ENCODE peak calls at places on chromosomes 1 and 21, in five cellular contexts. V is HCT116, C is K562, L is HepG2, X is H1. N is an unnamed sample.

GRCh38 chr1:165527251-165527650 is 16.5 kb upstream of the LRRC52 start:
- DNase-seq in V (no peak), C (no peak), L (no peak), X (no peak), N (no peak)

GRCh38 chr1:6246497-6247295 is 2.7 kb downstream of the HES3 start:
- DNase-seq in V (peak), C (peak), L (peak), X (no peak), N (peak)

GRCh38 chr21:44509539-44509938 is 30.5 kb downstream of the KRTAP10-1 start:
- DNase-seq in V (peak), C (no peak), L (no peak), X (no peak), N (peak)

GRCh38 chr1:115753830-115754229 is 14.7 kb downstream of the CASQ2 start:
- DNase-seq in V (no peak), C (no peak), L (no peak), X (no peak), N (no peak)

GRCh38 chr1:48200166-48200900 is 22.2 kb upstream of the SLC5A9 start:
- DNase-seq in V (no peak), C (no peak), L (no peak), X (no peak), N (no peak)

GRCh38 chr1:19844726-19845125 is 29.6 kb upstream of the RNF186 start:
- DNase-seq in V (no peak), C (no peak), L (no peak), X (no peak), N (no peak)

GRCh38 chr1:109712321-109712864 is 342 bp downstream of the GSTM5 start:
- DNase-seq in V (no peak), C (no peak), L (no peak), X (no peak), N (peak)

GRCh38 chr1:26317612-26318337 is at the start of gene CD52:
- DNase-seq in V (no peak), C (peak), L (no peak), X (no peak), N (no peak)

GRCh38 chr1:108200627-108201106 is 524 bp upstream of the SLC25A24 start:
- DNase-seq in V (peak), C (peak), L (peak), X (no peak), N (peak)

GRCh38 chr1:232259333-232259732 is 370.6 kb downstream of the SIPA1L2 start:
- DNase-seq in V (no peak), C (no peak), L (no peak), X (no peak), N (no peak)

GRCh38 chr1:26189331-26189730 is 1.1 kb upstream of the CATSPER4 start:
- DNase-seq in V (no peak), C (no peak), L (no peak), X (no peak), N (no peak)

GRCh38 chr1:243568793-243569192 is 281.2 kb downstream of the AKT3 start:
- DNase-seq in V (no peak), C (no peak), L (no peak), X (no peak), N (no peak)

GRCh38 chr1:24902471-24902891 is 27.6 kb downstream of the RUNX3 start:
- DNase-seq in V (no peak), C (no peak), L (no peak), X (no peak), N (no peak)

GRCh38 chr1:94602802-94603625 is 61.5 kb upstream of the F3 start:
- DNase-seq in V (no peak), C (no peak), L (no peak), X (no peak), N (no peak)

GRCh38 chr1:71339238-71339637 is 258.4 kb upstream of the ZRANB2 start:
- DNase-seq in V (no peak), C (no peak), L (no peak), X (no peak), N (no peak)

GRCh38 chr1:111032295-111032897 is 68.7 kb upstream of the LRIF1 start:
- DNase-seq in V (peak), C (peak), L (peak), X (no peak), N (peak)

GRCh38 chr21:27393726-27394125 is 426.8 kb upstream of the ADAMTS5 start:
- DNase-seq in V (no peak), C (no peak), L (no peak), X (no peak), N (no peak)

GRCh38 chr21:27390384-27390783 is 423.5 kb upstream of the ADAMTS5 start:
- DNase-seq in V (no peak), C (no peak), L (no peak), X (no peak), N (no peak)

GRCh38 chr21:27391990-27392389 is 425.1 kb upstream of the ADAMTS5 start:
- DNase-seq in V (no peak), C (no peak), L (no peak), X (no peak), N (no peak)

DNA sequence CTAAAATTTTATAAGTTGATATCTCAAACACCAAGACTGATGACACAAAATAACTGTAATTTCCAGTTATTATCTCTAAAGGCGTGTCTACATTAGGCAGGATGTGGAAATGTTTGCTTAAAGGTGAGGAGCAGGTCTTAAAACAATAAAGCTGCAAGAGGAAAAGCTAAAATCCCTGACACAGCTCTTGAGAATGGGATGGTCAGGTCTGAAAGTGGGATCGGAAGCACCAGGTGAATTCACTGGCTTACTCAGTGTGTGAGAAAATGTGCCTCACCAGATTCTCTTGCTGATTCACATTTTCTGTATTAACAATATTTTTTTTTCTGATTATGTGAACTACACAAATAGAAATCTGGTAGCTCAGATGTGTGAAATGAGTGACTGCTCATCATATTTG is 421.9 kb upstream of the ADAMTS5 start:
- DNase-seq in V (no peak), C (no peak), L (no peak), X (no peak), N (no peak)
- TF ChIP-seq YY1 in V (no peak), C (no peak), L (no peak), X (no peak), N (no peak)

GRCh38 chr21:17370263-17370662 is 142.6 kb upstream of the CXADR start:
- DNase-seq in V (no peak), C (no peak), L (no peak), X (no peak), N (no peak)
- TF ChIP-seq YY1 in V (no peak), C (no peak), L (no peak), X (no peak), N (no peak)

DNA sequence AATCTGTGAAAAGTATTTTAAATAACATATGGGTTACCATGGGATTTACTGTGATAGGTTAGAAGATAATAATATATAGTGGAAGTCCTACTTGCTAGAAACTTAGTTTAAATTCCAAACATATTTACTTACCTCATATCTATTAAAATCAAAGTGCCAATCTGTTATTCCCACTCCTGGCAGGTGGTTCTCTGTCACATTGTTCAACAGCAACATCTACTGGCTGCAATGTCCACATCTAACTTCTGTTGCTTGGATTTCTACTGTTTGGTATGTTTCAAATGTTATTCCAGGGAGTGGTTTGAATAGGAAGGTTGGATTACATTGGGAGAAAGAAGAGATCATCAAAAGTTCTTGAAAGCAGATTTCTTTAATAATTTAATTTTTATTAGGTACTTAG is 122.5 kb upstream of the NCAM2 start:
- DNase-seq in V (no peak), C (no peak), L (no peak), X (no peak), N (no peak)
- TF ChIP-seq YY1 in V (no peak), C (no peak), L (no peak), X (no peak), N (no peak)

DNA sequence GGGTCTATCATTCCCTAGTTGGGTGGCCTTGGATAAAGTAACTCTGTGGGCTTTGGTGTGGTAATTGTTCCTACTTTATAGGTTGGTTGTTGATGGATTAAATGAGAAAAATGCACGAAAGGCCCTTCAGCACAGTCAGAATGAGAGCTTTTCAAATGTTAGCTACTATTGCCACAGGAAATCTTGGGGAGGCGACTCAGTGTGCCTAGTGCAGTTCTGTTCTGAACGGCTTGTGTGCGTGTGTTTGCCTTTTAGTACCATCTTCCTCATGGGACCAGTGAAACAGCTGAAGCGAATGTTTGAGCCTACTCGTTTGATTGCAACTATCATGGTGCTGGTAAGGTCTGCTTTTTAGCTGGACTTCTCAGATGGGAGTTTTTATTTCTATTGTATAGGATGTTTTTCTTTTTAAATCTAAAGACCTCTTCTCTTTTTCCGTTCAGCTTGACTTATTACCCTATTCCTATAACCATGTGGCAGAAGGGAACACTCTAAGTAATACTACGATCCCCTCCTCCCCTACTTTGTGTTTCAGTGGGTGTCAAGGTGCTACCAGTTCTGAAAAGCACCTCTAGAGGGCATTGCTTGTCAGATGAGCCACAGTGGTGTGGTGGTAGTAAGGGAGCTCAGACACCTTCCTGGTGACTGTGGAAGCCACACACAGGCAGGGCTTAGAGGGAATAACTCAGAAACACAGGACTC is 9.2 kb downstream of the SFT2D2 start:
- DNase-seq in V (peak), C (peak), L (peak), X (no peak), N (peak)
- TF ChIP-seq YY1 in V (no peak), C (no peak), L (no peak), X (no peak), N (no peak)

GRCh38 chr1:56200446-56200845 is 378.9 kb downstream of the PLPP3 start:
- DNase-seq in V (no peak), C (no peak), L (no peak), X (no peak), N (peak)
- TF ChIP-seq YY1 in V (no peak), C (no peak), L (no peak), X (no peak), N (no peak)